ENCODE peak calls at places on chromosomes 16 and 17, in eight cellular contexts. U, B, Q, N, E, F, W and C are unnamed samples.

GRCh38 chr16:79767597-79768280 is 167.2 kb upstream of the MAF start:
- DNase-seq in U (peak; percentile 36), B (no peak), Q (peak; percentile 40), N (no peak), E (no peak), F (peak; percentile 24), W (no peak), C (no peak)

GRCh38 chr16:470418-470817 is 45.0 kb downstream of the RAB11FIP3 start:
- DNase-seq in U (no peak), B (no peak), Q (no peak), N (no peak), E (no peak), F (no peak), W (no peak), C (no peak)

GRCh38 chr16:86337581-86338402 is 172.5 kb upstream of the FOXF1 start:
- DNase-seq in U (no peak), B (no peak), Q (no peak), N (no peak), E (no peak), F (no peak), W (no peak), C (no peak)

GRCh38 chr17:79839363-79840203 is at the start of gene CBX4:
- DNase-seq in U (peak; percentile 97), B (no peak), Q (peak; percentile 92), N (peak; percentile 87), E (peak; percentile 82), F (peak; percentile 94), W (no peak), C (no peak)

GRCh38 chr16:64440421-64440831 is 681.4 kb downstream of the CDH11 start:
- DNase-seq in U (no peak), B (no peak), Q (peak; percentile 9), N (no peak), E (peak; percentile 50), F (no peak), W (no peak), C (no peak)

GRCh38 chr17:16948587-16949376 is 23.1 kb downstream of the TNFRSF13B start:
- DNase-seq in U (no peak), B (no peak), Q (no peak), N (no peak), E (no peak), F (no peak), W (no peak), C (no peak)

GRCh38 chr16:84922351-84923135 is 88.8 kb downstream of the ZDHHC7 start:
- DNase-seq in U (peak; percentile 42), B (no peak), Q (peak; percentile 38), N (no peak), E (peak; percentile 64), F (no peak), W (no peak), C (no peak)

GRCh38 chr17:73459980-73460379 is 148.2 kb upstream of the CDC42EP4 start:
- DNase-seq in U (no peak), B (no peak), Q (no peak), N (no peak), E (no peak), F (no peak), W (no peak), C (no peak)

GRCh38 chr17:78412403-78412802 is 34.0 kb downstream of the PGS1 start:
- DNase-seq in U (peak; percentile 64), B (no peak), Q (no peak), N (no peak), E (no peak), F (peak; percentile 54), W (no peak), C (no peak)

GRCh38 chr16:27917953-27918352 is 145.6 kb downstream of the GSG1L start:
- DNase-seq in U (no peak), B (no peak), Q (no peak), N (no peak), E (no peak), F (no peak), W (no peak), C (no peak)

GRCh38 chr17:38325221-38325851 is 18.4 kb downstream of the GPR179 start:
- DNase-seq in U (peak; percentile 22), B (no peak), Q (no peak), N (no peak), E (no peak), F (peak; percentile 58), W (no peak), C (no peak)

GRCh38 chr17:15900871-15901270 is 44.1 kb upstream of the ADORA2B start:
- DNase-seq in U (no peak), B (no peak), Q (no peak), N (no peak), E (no peak), F (no peak), W (peak; percentile 13), C (no peak)

GRCh38 chr17:65254166-65254565 is 117.0 kb downstream of the RGS9 start:
- DNase-seq in U (no peak), B (no peak), Q (peak; percentile 32), N (no peak), E (no peak), F (peak; percentile 17), W (no peak), C (no peak)

GRCh38 chr17:27256225-27257030 is 37.5 kb upstream of the WSB1 start:
- DNase-seq in U (no peak), B (no peak), Q (peak; percentile 72), N (no peak), E (peak; percentile 93), F (no peak), W (no peak), C (no peak)

GRCh38 chr16:67084345-67085028 is 25.3 kb upstream of the PHAF1 start:
- DNase-seq in U (no peak), B (no peak), Q (peak; percentile 56), N (no peak), E (no peak), F (no peak), W (no peak), C (no peak)

GRCh38 chr17:145671-146541 is 8.5 kb downstream of the SCGB1C2 start:
- DNase-seq in U (no peak), B (no peak), Q (no peak), N (no peak), E (no peak), F (no peak), W (no peak), C (no peak)

DNA sequence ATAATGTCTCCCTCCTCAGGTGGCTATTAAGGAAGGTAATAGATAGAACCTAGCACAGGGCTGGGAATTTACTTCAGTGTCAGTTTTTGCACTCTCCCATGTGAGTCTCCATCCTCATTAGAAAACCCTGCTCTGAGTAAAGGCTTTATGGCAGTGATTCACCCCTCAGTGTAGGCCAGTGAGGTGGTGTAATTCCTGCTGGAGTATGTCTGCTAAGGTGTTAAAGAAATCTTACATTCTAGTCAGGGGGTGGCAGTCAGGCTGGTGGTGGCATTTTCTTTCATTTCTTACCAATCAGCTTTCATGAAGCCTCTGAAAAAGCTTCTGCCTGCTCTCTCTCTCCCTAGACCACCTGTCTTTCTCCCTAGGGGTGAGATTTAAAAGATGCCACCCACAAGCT is 138.8 kb upstream of the CCL2 start:
- DNase-seq in U (no peak), B (no peak), Q (no peak), N (no peak), E (no peak), F (no peak), W (no peak), C (no peak)
- TF ChIP-seq EZH2 in U (no peak), B (no peak), Q (no peak), N (no peak), E (no peak), F (no peak), W (no peak), C (no peak)

GRCh38 chr16:31873556-31874353 is at the start of gene ZNF267:
- DNase-seq in U (peak; percentile 95), B (peak; percentile 63), Q (peak; percentile 94), N (peak; percentile 70), E (peak; percentile 91), F (peak; percentile 97), W (peak; percentile 50), C (peak; percentile 53)

GRCh38 chr16:31875112-31875803 is 1.7 kb downstream of the ZNF267 start:
- DNase-seq in U (peak; percentile 18), B (no peak), Q (no peak), N (no peak), E (peak; percentile 26), F (no peak), W (no peak), C (no peak)

GRCh38 chr16:31876955-31877828 is 3.6 kb downstream of the ZNF267 start:
- DNase-seq in U (peak; percentile 24), B (no peak), Q (peak; percentile 87), N (no peak), E (peak; percentile 83), F (no peak), W (peak; percentile 94), C (no peak)

GRCh38 chr16:31872201-31872600 is 1.4 kb upstream of the ZNF267 start:
- DNase-seq in U (no peak), B (no peak), Q (no peak), N (no peak), E (no peak), F (no peak), W (no peak), C (no peak)

DNA sequence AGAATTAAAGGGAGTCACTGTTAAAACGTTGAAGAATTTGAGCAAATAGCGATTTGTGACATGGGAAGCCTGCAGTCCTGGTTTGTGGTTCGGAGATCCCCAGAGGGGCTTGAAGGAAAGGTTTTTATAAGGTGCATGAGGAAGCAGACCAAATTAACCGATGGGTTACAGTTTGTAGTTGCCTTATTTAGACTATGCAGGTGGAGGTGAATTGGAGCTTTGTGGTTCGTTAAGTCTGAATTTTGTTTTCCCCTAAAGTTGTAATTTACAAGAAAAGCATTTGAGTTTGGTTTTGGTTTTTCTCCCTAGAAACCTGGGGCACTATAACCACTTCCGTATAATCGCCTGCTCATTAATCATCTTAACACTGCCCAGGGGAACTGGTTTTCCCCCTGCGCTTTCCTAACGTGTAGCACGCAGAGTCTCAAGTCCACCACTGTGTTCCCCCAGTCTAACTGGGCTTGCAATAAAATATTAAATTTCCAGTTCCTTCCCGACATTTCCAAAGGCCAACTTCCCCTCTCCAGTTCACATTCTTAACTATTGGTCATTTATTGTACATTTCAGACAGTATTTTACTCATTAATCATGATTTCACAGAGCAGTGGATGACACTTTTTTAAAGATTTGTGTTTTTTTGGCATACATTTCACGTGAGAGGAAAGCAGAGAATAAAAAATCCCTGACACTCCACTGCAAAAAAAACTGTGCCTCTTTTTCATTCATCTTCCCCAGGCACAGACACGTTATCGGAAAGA is 926 bp downstream of the ZNF267 start:
- DNase-seq in U (peak; percentile 55), B (no peak), Q (peak; percentile 48), N (no peak), E (peak; percentile 62), F (no peak), W (peak; percentile 82), C (no peak)
- TF ChIP-seq POLR2AphosphoS5 in U (no peak), B (no peak), Q (no peak), N (no peak), E (no peak), F (no peak), W (peak; percentile 84), C (no peak)

GRCh38 chr16:49940464-49941224 is 84.4 kb upstream of the CNEP1R1 start:
- DNase-seq in U (no peak), B (no peak), Q (no peak), N (no peak), E (no peak), F (no peak), W (no peak), C (no peak)
- TF ChIP-seq EZH2 in U (no peak), B (no peak), Q (no peak), N (no peak), E (no peak), F (no peak), W (no peak), C (no peak)

GRCh38 chr16:21275529-21275928 is 2.6 kb downstream of the CRYM start:
- DNase-seq in U (no peak), B (no peak), Q (no peak), N (no peak), E (no peak), F (no peak), W (no peak), C (no peak)
- TF ChIP-seq POLR2AphosphoS5 in U (no peak), B (no peak), Q (no peak), N (no peak), E (no peak), F (no peak), W (no peak), C (no peak)